ENCODE peak calls at places on chromosomes 2 and 18, in four cellular contexts. O is K562, I is HepG2, H is GM12878. D is an unnamed sample.

GRCh38 chr2:65583061-65583460 is 150.7 kb upstream of the SPRED2 start:
- DNase-seq in O (no peak), I (no peak), H (no peak), D (no peak)

GRCh38 chr2:175126661-175127060 is 41.3 kb downstream of the ATF2 start:
- DNase-seq in O (no peak), I (no peak), H (no peak), D (no peak)

GRCh38 chr18:3903341-3903740 is 453.4 kb downstream of the TGIF1 start:
- DNase-seq in O (no peak), I (no peak), H (no peak), D (no peak)

GRCh38 chr2:160402997-160403979 is 90.3 kb downstream of the RBMS1 start:
- DNase-seq in O (no peak), I (no peak), H (no peak), D (no peak)

GRCh38 chr2:15425707-15426106 is 135.4 kb downstream of the NBAS start:
- DNase-seq in O (no peak), I (no peak), H (no peak), D (no peak)

GRCh38 chr2:235468978-235469694 is 24.7 kb upstream of the AGAP1 start:
- DNase-seq in O (no peak), I (no peak), H (no peak), D (no peak)

GRCh38 chr18:57210101-57210661 is 63.3 kb downstream of the BOD1L2 start:
- DNase-seq in O (no peak), I (peak), H (no peak), D (no peak)

GRCh38 chr2:14240868-14241267 is 391.6 kb upstream of the LRATD1 start:
- DNase-seq in O (no peak), I (no peak), H (no peak), D (no peak)

GRCh38 chr2:71700041-71700879 is 246.9 kb downstream of the DYSF start:
- DNase-seq in O (no peak), I (no peak), H (no peak), D (no peak)

GRCh38 chr2:36975306-36975705 is 9.0 kb upstream of the STRN start:
- DNase-seq in O (no peak), I (no peak), H (no peak), D (no peak)

GRCh38 chr2:25728559-25728958 is 55.2 kb upstream of the DTNB start:
- DNase-seq in O (no peak), I (no peak), H (no peak), D (no peak)

GRCh38 chr2:102636283-102636907 is 17.0 kb downstream of the SLC9A2 start:
- DNase-seq in O (no peak), I (no peak), H (no peak), D (no peak)

GRCh38 chr2:24317491-24317920 is 42.8 kb downstream of the ITSN2 start:
- DNase-seq in O (no peak), I (peak), H (no peak), D (peak)

GRCh38 chr2:25808006-25808383 is 70.3 kb downstream of the ASXL2 start:
- DNase-seq in O (no peak), I (no peak), H (no peak), D (no peak)

GRCh38 chr18:63100626-63100900 is 219.0 kb downstream of the BCL2 start:
- DNase-seq in O (no peak), I (no peak), H (no peak), D (no peak)

GRCh38 chr18:63098014-63098981 is 221.3 kb downstream of the BCL2 start:
- DNase-seq in O (no peak), I (no peak), H (peak), D (no peak)

GRCh38 chr18:63099848-63100625 is 219.5 kb downstream of the BCL2 start:
- DNase-seq in O (no peak), I (no peak), H (peak), D (no peak)

GRCh38 chr18:63097198-63097597 is 222.4 kb downstream of the BCL2 start:
- DNase-seq in O (no peak), I (no peak), H (no peak), D (no peak)

DNA sequence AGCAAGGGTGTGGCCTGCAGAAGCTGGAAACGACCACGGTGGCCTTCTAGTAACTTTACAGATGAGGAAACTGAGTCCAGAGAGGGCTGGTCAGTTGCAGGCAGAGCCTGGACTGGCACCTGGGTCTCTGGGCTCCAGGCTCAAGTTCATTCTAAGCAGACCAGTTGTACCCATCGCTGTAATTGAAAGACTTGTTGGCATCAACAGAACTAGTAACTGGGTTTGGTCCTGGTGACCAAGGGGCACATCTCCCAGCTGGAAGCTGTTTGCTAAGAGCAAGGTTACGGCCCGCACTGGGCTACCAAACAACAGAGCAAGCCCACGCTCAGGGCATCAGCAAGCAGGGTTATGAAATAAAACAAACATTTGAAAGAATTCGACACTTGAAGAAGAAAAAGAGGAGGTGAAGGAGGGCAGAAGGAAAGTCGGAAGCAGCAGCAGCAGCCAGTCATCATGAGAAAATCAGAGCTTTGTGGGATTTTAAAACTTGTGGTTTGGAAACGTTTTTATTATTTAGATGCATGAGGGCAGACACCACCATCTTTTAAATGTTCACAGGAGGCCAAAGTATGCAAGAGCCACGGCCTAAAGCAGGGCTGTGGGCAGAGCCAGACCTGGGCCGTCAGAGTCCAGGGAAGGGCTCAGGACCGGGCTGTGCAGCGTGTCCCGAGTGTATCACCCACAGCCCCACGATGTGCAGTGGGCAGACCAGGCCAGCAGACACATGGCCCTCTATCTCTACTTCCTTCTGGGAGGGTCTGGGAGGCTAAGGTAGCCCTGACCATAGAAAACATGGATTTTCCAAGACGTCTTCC is 220.3 kb downstream of the BCL2 start:
- DNase-seq in O (no peak), I (no peak), H (no peak), D (no peak)
- TF ChIP-seq FOXM1 in O (no peak), I (no peak), H (no peak), D (no peak)

GRCh38 chr2:195121341-195121740 is 535.7 kb upstream of the SLC39A10 start:
- DNase-seq in O (no peak), I (no peak), H (no peak), D (no peak)
- TF ChIP-seq MXI1 in O (no peak), I (no peak), H (no peak), D (no peak)

GRCh38 chr18:58637197-58637596 is 8.3 kb upstream of the ALPK2 start:
- DNase-seq in O (no peak), I (no peak), H (no peak), D (no peak)

GRCh38 chr18:58635891-58636290 is 7.0 kb upstream of the ALPK2 start:
- DNase-seq in O (no peak), I (no peak), H (peak), D (no peak)

GRCh38 chr18:58632557-58632956 is 3.7 kb upstream of the ALPK2 start:
- DNase-seq in O (no peak), I (no peak), H (no peak), D (no peak)

GRCh38 chr18:58631301-58631700 is 2.4 kb upstream of the ALPK2 start:
- DNase-seq in O (no peak), I (no peak), H (no peak), D (no peak)

GRCh38 chr18:58633874-58634273 is 5.0 kb upstream of the ALPK2 start:
- DNase-seq in O (no peak), I (no peak), H (peak), D (no peak)
- TF ChIP-seq NFIC in O (no peak), I (no peak), H (peak), D (no peak)

DNA sequence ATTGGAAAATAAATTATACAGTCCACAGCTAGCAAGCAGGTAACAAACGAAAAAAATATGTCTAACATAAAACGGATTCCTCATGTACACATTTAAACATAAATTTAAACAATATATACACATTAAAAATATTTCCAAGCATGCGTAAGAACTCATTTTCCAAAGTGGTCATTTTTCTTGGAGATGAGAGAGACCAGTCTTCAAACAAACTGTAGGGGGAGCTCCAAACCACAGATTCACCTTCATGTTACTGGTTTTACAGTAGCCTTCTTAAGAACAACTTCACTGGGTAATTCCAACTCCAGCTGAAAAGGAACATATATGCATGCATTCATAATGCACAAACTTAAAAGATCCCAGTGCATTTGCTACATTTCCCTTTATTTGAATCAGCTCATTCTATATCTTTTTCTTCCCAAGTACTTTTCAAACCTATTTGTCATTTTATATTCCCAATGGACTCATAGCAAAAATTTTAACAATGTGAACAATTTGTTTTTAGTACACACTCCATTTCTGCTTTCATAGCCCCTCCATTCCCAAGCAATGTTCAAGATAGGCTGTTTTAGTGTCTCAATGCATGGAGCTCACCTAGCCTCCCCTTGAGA is 4.7 kb upstream of the STAMBP start:
- DNase-seq in O (peak), I (peak), H (peak), D (peak)
- TF ChIP-seq FOXM1 in O (no peak), I (no peak), H (no peak), D (no peak)

GRCh38 chr2:44904578-44904977 is 36.9 kb upstream of the SIX3 start:
- DNase-seq in O (no peak), I (no peak), H (no peak), D (no peak)

GRCh38 chr2:44902178-44902577 is 39.3 kb upstream of the SIX3 start:
- DNase-seq in O (no peak), I (no peak), H (no peak), D (peak)

GRCh38 chr2:44902767-44903166 is 38.7 kb upstream of the SIX3 start:
- DNase-seq in O (no peak), I (no peak), H (no peak), D (no peak)

GRCh38 chr2:44909831-44910230 is 31.7 kb upstream of the SIX3 start:
- DNase-seq in O (no peak), I (no peak), H (no peak), D (no peak)

DNA sequence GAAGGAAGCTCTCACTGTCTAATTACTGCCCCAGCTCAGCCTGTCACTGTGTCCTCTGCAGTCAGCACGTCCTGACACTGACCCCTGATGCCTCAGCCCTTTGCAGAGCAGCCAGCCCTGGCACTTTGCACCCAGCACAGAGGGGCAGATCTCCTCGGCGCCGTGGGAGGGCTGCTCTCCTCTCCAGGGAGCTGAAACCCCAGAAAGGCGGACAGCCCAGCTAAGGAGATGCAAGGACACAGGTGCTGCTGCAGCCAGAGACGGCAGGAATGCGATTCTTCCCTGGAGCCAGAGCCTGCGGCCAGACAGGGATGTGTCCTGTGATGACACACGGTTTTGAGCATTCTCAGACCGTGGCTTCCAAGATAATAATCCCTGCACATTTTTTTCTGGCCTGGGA is 34.5 kb upstream of the SIX3 start:
- DNase-seq in O (no peak), I (no peak), H (no peak), D (no peak)
- TF ChIP-seq MXI1 in O (no peak), I (no peak), H (no peak), D (no peak)

DNA sequence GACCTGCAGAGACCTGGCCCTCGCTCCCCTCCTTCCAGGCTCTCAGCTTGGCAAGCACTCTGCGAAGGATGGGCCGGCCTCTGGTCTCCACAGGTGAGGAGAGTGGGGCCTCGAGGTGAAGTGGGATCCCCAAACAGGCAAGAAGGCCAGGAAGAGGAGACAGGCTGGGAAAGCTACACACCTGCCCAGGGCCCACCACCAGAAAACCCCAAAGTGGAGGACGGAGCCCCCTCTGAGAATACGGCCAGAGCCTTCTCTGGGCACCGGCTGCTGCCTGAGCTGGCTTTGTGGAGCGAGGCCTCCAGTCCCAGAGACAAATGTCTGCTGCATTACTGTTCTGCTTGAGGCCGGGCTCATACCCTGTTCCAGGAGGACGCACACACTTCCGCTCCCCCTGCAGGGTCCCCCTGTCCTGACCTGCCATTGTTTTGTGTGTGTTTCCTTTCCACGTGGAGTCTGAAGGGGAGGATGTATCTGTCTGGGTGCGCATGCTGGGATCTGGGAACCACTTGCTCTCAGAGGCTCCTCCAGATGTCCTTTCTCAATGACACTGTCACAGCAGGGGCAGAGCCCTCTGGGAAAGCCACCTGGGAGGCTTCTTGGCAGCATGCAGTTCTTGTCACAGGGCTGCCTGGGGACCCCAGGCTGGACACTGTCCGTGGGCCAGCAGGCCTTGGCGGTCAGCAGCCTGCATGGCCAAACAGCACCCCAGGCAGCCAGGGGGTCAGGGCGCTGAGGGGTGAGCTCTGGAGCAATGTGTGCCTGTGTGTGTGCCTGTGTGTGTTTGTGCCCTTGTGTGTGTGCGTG is 20.8 kb downstream of the KCNF1 start:
- DNase-seq in O (no peak), I (no peak), H (no peak), D (peak)
- TF ChIP-seq NFIC in O (no peak), I (no peak), H (no peak), D (no peak)

GRCh38 chr2:98458207-98458606 is 13.5 kb downstream of the INPP4A start:
- DNase-seq in O (no peak), I (no peak), H (no peak), D (no peak)
- TF ChIP-seq FOXM1 in O (no peak), I (no peak), H (no peak), D (no peak)